ENCODE peak calls at places on chromosomes 5 and 9, in ten cellular contexts. One of them, this sample, is unnamed.

GRCh38 chr5:71471193-71471592 is 15.7 kb downstream of the BDP1 start:
- DNase-seq in stomach: no peak
- DNase-seq in adrenal gland: peak; percentile 84
- DNase-seq in transverse colon: no peak
- DNase-seq in IMR-90: peak; percentile 59
- DNase-seq in A549: peak; percentile 56
- DNase-seq in prostate gland: no peak
- DNase-seq in GM12878: no peak
- DNase-seq in ovary: no peak
- DNase-seq in heart left ventricle: no peak
- DNase-seq in this sample: no peak

GRCh38 chr9:74577956-74578355 is 80.8 kb downstream of the RORB start:
- DNase-seq in stomach: no peak
- DNase-seq in adrenal gland: no peak
- DNase-seq in transverse colon: no peak
- DNase-seq in IMR-90: peak; percentile 3
- DNase-seq in A549: peak; percentile 5
- DNase-seq in prostate gland: no peak
- DNase-seq in GM12878: no peak
- DNase-seq in ovary: no peak
- DNase-seq in heart left ventricle: no peak
- DNase-seq in this sample: no peak

GRCh38 chr9:27726244-27727141 is 153.2 kb upstream of the C9orf72 start:
- DNase-seq in stomach: peak; percentile 52
- DNase-seq in adrenal gland: peak; percentile 67
- DNase-seq in transverse colon: peak; percentile 59
- DNase-seq in IMR-90: peak; percentile 55
- DNase-seq in A549: peak; percentile 68
- DNase-seq in prostate gland: peak; percentile 42
- DNase-seq in GM12878: peak; percentile 20
- DNase-seq in ovary: peak; percentile 36
- DNase-seq in heart left ventricle: no peak
- DNase-seq in this sample: peak; percentile 54

GRCh38 chr5:84881737-84882136 is 497.1 kb upstream of the EDIL3 start:
- DNase-seq in stomach: no peak
- DNase-seq in adrenal gland: no peak
- DNase-seq in transverse colon: no peak
- DNase-seq in IMR-90: no peak
- DNase-seq in A549: no peak
- DNase-seq in prostate gland: no peak
- DNase-seq in GM12878: no peak
- DNase-seq in ovary: no peak
- DNase-seq in heart left ventricle: no peak
- DNase-seq in this sample: no peak

GRCh38 chr5:2883771-2884170 is 132.3 kb upstream of the IRX2 start:
- DNase-seq in stomach: peak; percentile 18
- DNase-seq in adrenal gland: no peak
- DNase-seq in transverse colon: no peak
- DNase-seq in IMR-90: no peak
- DNase-seq in A549: no peak
- DNase-seq in prostate gland: no peak
- DNase-seq in GM12878: no peak
- DNase-seq in ovary: no peak
- DNase-seq in heart left ventricle: no peak
- DNase-seq in this sample: no peak

GRCh38 chr9:136566899-136567298 is 21.1 kb upstream of the NOTCH1 start:
- DNase-seq in stomach: peak; percentile 79
- DNase-seq in adrenal gland: peak; percentile 58
- DNase-seq in transverse colon: no peak
- DNase-seq in IMR-90: no peak
- DNase-seq in A549: no peak
- DNase-seq in prostate gland: no peak
- DNase-seq in GM12878: no peak
- DNase-seq in ovary: peak; percentile 82
- DNase-seq in heart left ventricle: peak; percentile 84
- DNase-seq in this sample: peak; percentile 45

GRCh38 chr5:61304611-61305369 is 27.3 kb upstream of the ZSWIM6 start:
- DNase-seq in stomach: peak; percentile 75
- DNase-seq in adrenal gland: no peak
- DNase-seq in transverse colon: peak; percentile 86
- DNase-seq in IMR-90: peak; percentile 94
- DNase-seq in A549: peak; percentile 98
- DNase-seq in prostate gland: peak; percentile 73
- DNase-seq in GM12878: no peak
- DNase-seq in ovary: no peak
- DNase-seq in heart left ventricle: no peak
- DNase-seq in this sample: no peak

GRCh38 chr9:107480386-107480789 is 9.2 kb downstream of the KLF4 start:
- DNase-seq in stomach: no peak
- DNase-seq in adrenal gland: peak; percentile 72
- DNase-seq in transverse colon: no peak
- DNase-seq in IMR-90: peak; percentile 73
- DNase-seq in A549: peak; percentile 38
- DNase-seq in prostate gland: no peak
- DNase-seq in GM12878: no peak
- DNase-seq in ovary: peak; percentile 50
- DNase-seq in heart left ventricle: no peak
- DNase-seq in this sample: peak; percentile 6

GRCh38 chr5:149133795-149134777 is 7.2 kb upstream of the ABLIM3 start:
- DNase-seq in stomach: peak; percentile 55
- DNase-seq in adrenal gland: peak; percentile 90
- DNase-seq in transverse colon: no peak
- DNase-seq in IMR-90: peak; percentile 92
- DNase-seq in A549: peak; percentile 62
- DNase-seq in prostate gland: no peak
- DNase-seq in GM12878: no peak
- DNase-seq in ovary: no peak
- DNase-seq in heart left ventricle: peak; percentile 82
- DNase-seq in this sample: peak; percentile 24

GRCh38 chr9:124344291-124345050 is 70.8 kb downstream of the PSMB7 start:
- DNase-seq in stomach: no peak
- DNase-seq in adrenal gland: no peak
- DNase-seq in transverse colon: no peak
- DNase-seq in IMR-90: no peak
- DNase-seq in A549: no peak
- DNase-seq in prostate gland: no peak
- DNase-seq in GM12878: no peak
- DNase-seq in ovary: no peak
- DNase-seq in heart left ventricle: peak; percentile 59
- DNase-seq in this sample: no peak

GRCh38 chr5:42993516-42994284 is 46.4 kb downstream of the ANXA2R start:
- DNase-seq in stomach: no peak
- DNase-seq in adrenal gland: peak; percentile 35
- DNase-seq in transverse colon: peak; percentile 33
- DNase-seq in IMR-90: peak; percentile 89
- DNase-seq in A549: peak; percentile 76
- DNase-seq in prostate gland: no peak
- DNase-seq in GM12878: no peak
- DNase-seq in ovary: no peak
- DNase-seq in heart left ventricle: no peak
- DNase-seq in this sample: no peak

GRCh38 chr5:81749186-81749561 is 1.7 kb downstream of the SSBP2 start:
- DNase-seq in stomach: no peak
- DNase-seq in adrenal gland: no peak
- DNase-seq in transverse colon: no peak
- DNase-seq in IMR-90: no peak
- DNase-seq in A549: no peak
- DNase-seq in prostate gland: peak; percentile 13
- DNase-seq in GM12878: no peak
- DNase-seq in ovary: no peak
- DNase-seq in heart left ventricle: no peak
- DNase-seq in this sample: peak; percentile 12

GRCh38 chr5:81751009-81751835 is at the start of gene SSBP2:
- DNase-seq in stomach: peak; percentile 99
- DNase-seq in adrenal gland: peak; percentile 99
- DNase-seq in transverse colon: peak; percentile 100
- DNase-seq in IMR-90: peak; percentile 98
- DNase-seq in A549: peak; percentile 98
- DNase-seq in prostate gland: peak; percentile 98
- DNase-seq in GM12878: peak; percentile 95
- DNase-seq in ovary: peak; percentile 100
- DNase-seq in heart left ventricle: peak; percentile 100
- DNase-seq in this sample: peak; percentile 99

GRCh38 chr5:81751836-81752643 is 1.1 kb upstream of the SSBP2 start:
- DNase-seq in stomach: peak; percentile 30
- DNase-seq in adrenal gland: peak; percentile 42
- DNase-seq in transverse colon: no peak
- DNase-seq in IMR-90: no peak
- DNase-seq in A549: no peak
- DNase-seq in prostate gland: peak; percentile 34
- DNase-seq in GM12878: no peak
- DNase-seq in ovary: peak; percentile 66
- DNase-seq in heart left ventricle: no peak
- DNase-seq in this sample: peak; percentile 38

GRCh38 chr5:81749562-81750307 is 1.2 kb downstream of the SSBP2 start:
- DNase-seq in stomach: peak; percentile 31
- DNase-seq in adrenal gland: peak; percentile 47
- DNase-seq in transverse colon: peak; percentile 48
- DNase-seq in IMR-90: peak; percentile 17
- DNase-seq in A549: no peak
- DNase-seq in prostate gland: peak; percentile 33
- DNase-seq in GM12878: peak; percentile 69
- DNase-seq in ovary: peak; percentile 64
- DNase-seq in heart left ventricle: peak; percentile 69
- DNase-seq in this sample: peak; percentile 58

DNA sequence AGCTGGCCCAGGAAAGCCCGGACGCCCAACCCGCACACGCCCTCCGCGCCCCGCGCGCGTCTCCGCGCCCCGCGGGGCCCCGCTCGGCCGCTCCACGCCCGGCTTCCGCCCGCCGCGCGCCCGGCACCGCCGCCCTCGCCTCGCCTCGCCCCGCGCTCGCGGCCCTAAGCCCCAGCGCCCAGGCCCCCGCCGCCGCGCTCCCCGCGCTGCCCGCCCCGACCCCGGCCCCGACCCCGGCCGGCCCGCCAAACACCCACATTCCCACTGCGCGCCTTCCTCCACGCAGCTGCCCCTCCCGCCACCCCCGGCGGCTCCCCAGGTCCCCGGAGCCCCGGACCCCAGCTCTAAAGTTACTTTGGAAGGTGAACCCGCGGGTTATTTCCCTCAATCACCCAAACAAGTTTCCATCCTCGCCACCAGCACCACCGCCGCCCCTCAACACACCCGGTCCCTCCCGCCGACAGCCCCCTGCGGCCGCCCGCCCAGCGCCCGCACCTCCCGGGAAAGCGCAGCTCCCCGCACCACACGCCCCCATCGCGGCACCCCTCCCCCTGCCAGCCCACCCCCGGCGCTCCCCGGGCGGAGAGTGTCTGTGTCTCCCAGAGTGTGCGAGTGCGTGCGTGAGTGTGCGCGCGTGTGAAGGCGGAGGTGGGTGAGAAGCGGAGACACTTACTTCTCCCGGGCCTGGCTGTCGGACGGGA is 439 bp downstream of the SSBP2 start:
- DNase-seq in stomach: peak; percentile 34
- DNase-seq in adrenal gland: peak; percentile 4
- DNase-seq in transverse colon: peak; percentile 32
- DNase-seq in IMR-90: no peak
- DNase-seq in A549: no peak
- DNase-seq in prostate gland: no peak
- DNase-seq in GM12878: no peak
- DNase-seq in ovary: no peak
- DNase-seq in heart left ventricle: peak; percentile 73
- DNase-seq in this sample: peak; percentile 18
- TF ChIP-seq POLR2A in stomach: no peak
- TF ChIP-seq POLR2A in adrenal gland: peak; percentile 47
- TF ChIP-seq POLR2A in transverse colon: peak; percentile 69
- TF ChIP-seq POLR2A in IMR-90: peak; percentile 10
- TF ChIP-seq POLR2A in A549: no peak
- TF ChIP-seq POLR2A in prostate gland: no peak
- TF ChIP-seq POLR2A in GM12878: no peak
- TF ChIP-seq POLR2A in ovary: no peak
- TF ChIP-seq POLR2A in heart left ventricle: no peak
- TF ChIP-seq POLR2A in this sample: no peak

DNA sequence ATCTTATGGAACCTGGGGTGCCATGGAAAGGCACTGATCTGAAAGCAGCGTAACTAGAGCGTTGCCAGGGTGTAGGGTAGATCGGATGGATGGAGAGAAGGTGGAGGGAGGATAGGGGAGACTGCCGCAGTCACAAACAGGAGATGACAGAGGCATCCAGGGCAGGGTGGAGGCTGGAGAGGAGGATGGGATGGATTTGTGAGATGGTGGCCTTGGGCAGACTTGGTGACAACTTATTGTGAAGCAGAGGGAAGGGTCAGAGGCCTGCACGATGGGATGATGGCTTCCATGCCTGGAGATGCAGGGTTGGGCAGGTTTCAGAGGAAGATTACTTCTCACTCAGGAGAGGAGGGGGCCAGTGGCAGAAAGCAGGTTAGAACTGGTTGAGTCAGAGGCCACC is 2.4 kb downstream of the GLIPR2 start:
- DNase-seq in stomach: no peak
- DNase-seq in adrenal gland: no peak
- DNase-seq in transverse colon: no peak
- DNase-seq in IMR-90: no peak
- DNase-seq in A549: no peak
- DNase-seq in prostate gland: no peak
- DNase-seq in GM12878: no peak
- DNase-seq in ovary: no peak
- DNase-seq in heart left ventricle: no peak
- DNase-seq in this sample: no peak
- H3K27ac ChIP-seq in stomach: peak overlapping the region; percentile 7
- H3K27ac ChIP-seq in adrenal gland: no peak overlapping the region
- H3K27ac ChIP-seq in transverse colon: peak overlapping the region; percentile 90
- H3K27ac ChIP-seq in IMR-90: no peak overlapping the region
- H3K27ac ChIP-seq in A549: no peak overlapping the region
- H3K27ac ChIP-seq in prostate gland: no peak overlapping the region
- H3K27ac ChIP-seq in GM12878: no peak overlapping the region
- H3K27ac ChIP-seq in ovary: no peak overlapping the region
- H3K27ac ChIP-seq in heart left ventricle: no peak overlapping the region
- H3K27ac ChIP-seq in this sample: no peak overlapping the region

GRCh38 chr5:117519957-117520500 is 945.4 kb upstream of the SEMA6A start:
- DNase-seq in stomach: no peak
- DNase-seq in adrenal gland: no peak
- DNase-seq in transverse colon: no peak
- DNase-seq in IMR-90: no peak
- DNase-seq in A549: no peak
- DNase-seq in prostate gland: no peak
- DNase-seq in GM12878: no peak
- DNase-seq in ovary: no peak
- DNase-seq in heart left ventricle: no peak
- DNase-seq in this sample: no peak
- TF ChIP-seq POLR2A in stomach: no peak
- TF ChIP-seq POLR2A in adrenal gland: no peak
- TF ChIP-seq POLR2A in transverse colon: no peak
- TF ChIP-seq POLR2A in IMR-90: no peak
- TF ChIP-seq POLR2A in A549: no peak
- TF ChIP-seq POLR2A in prostate gland: no peak
- TF ChIP-seq POLR2A in GM12878: no peak
- TF ChIP-seq POLR2A in ovary: no peak
- TF ChIP-seq POLR2A in heart left ventricle: no peak
- TF ChIP-seq POLR2A in this sample: no peak

GRCh38 chr9:131174681-131175239 is 49.4 kb downstream of the NUP214 start:
- DNase-seq in stomach: no peak
- DNase-seq in adrenal gland: no peak
- DNase-seq in transverse colon: no peak
- DNase-seq in IMR-90: no peak
- DNase-seq in A549: no peak
- DNase-seq in prostate gland: no peak
- DNase-seq in GM12878: no peak
- DNase-seq in ovary: no peak
- DNase-seq in heart left ventricle: no peak
- DNase-seq in this sample: no peak
- H3K27ac ChIP-seq in stomach: no peak overlapping the region
- H3K27ac ChIP-seq in adrenal gland: no peak overlapping the region
- H3K27ac ChIP-seq in transverse colon: no peak overlapping the region
- H3K27ac ChIP-seq in IMR-90: no peak overlapping the region
- H3K27ac ChIP-seq in A549: no peak overlapping the region
- H3K27ac ChIP-seq in prostate gland: no peak overlapping the region
- H3K27ac ChIP-seq in GM12878: no peak overlapping the region
- H3K27ac ChIP-seq in ovary: no peak overlapping the region
- H3K27ac ChIP-seq in heart left ventricle: no peak overlapping the region
- H3K27ac ChIP-seq in this sample: no peak overlapping the region